ENCODE peak calls at places on chromosome 19, in five cellular contexts. C, G, H, E and Z are unnamed samples.

GRCh38 chr19:4738734-4739133 is 15.1 kb upstream of the DPP9 start:
- DNase-seq in G (no peak), C (no peak), E (no peak), H (no peak), Z (no peak)

GRCh38 chr19:39130337-39131254 is 5.0 kb downstream of the PAK4 start:
- DNase-seq in H (no peak), E (no peak), G (no peak), C (no peak), Z (no peak)

GRCh38 chr19:57421037-57421436 is 10.1 kb downstream of the ZNF17 start:
- DNase-seq in E (no peak), C (no peak), H (no peak), G (no peak), Z (no peak)

GRCh38 chr19:3413796-3414327 is 47.5 kb downstream of the NFIC start:
- DNase-seq in G (no peak), H (no peak), C (no peak), E (no peak), Z (peak; percentile 53)

GRCh38 chr19:48992571-48993174 is 436 bp downstream of the GYS1 start:
- DNase-seq in E (peak; percentile 47), G (no peak), H (no peak), C (no peak), Z (no peak)

GRCh38 chr19:52735734-52736133 is 890 bp upstream of the ZNF611 start:
- DNase-seq in E (peak; percentile 38), C (no peak), G (peak; percentile 86), H (no peak), Z (no peak)

GRCh38 chr19:16514383-16515019 is 18.3 kb downstream of the C19orf44 start:
- DNase-seq in G (no peak), H (no peak), C (no peak), E (no peak), Z (no peak)

GRCh38 chr19:7562646-7563393 is 27.3 kb downstream of the PNPLA6 start:
- DNase-seq in G (no peak), H (no peak), E (no peak), C (no peak), Z (no peak)

GRCh38 chr19:4267101-4267900 is 11.8 kb upstream of the SHD start:
- DNase-seq in C (peak; percentile 16), G (peak; percentile 85), E (peak; percentile 67), H (peak; percentile 53), Z (peak; percentile 72)

GRCh38 chr19:47379398-47379938 is 30.4 kb downstream of the DHX34 start:
- DNase-seq in G (no peak), H (no peak), E (no peak), C (no peak), Z (no peak)

GRCh38 chr19:54158812-54159351 is 639 bp downstream of the LENG1 start:
- DNase-seq in C (no peak), H (peak; percentile 30), E (no peak), G (no peak), Z (peak; percentile 46)

GRCh38 chr19:5588906-5589676 is 21.3 kb upstream of the TINCR start:
- DNase-seq in C (no peak), E (no peak), G (peak; percentile 78), H (no peak), Z (no peak)

GRCh38 chr19:2546128-2547032 is 70.5 kb downstream of the GADD45B start:
- DNase-seq in C (no peak), G (peak; percentile 95), H (no peak), E (peak; percentile 59), Z (peak; percentile 57)

GRCh38 chr19:44748426-44749254 is at the start of gene BCL3:
- DNase-seq in G (peak; percentile 94), H (peak; percentile 70), C (peak; percentile 74), E (peak; percentile 83), Z (peak; percentile 46)